ENCODE peak calls at places on chromosome 16, in seven cellular contexts. L is gastrocnemius medialis, R is RWPE1, D is PC-3, F is Peyer's patch, G is left ventricle myocardium inferior, N is bronchial epithelial cell. Z is an unnamed sample.
A peak's percentile ranks its signal among the peaks of the same experiment; 100 is the strongest.

GRCh38 chr16:4869147-4869790 is 22.0 kb downstream of the UBN1 start:
- DNase-seq in L (no peak), R (no peak), D (no peak), F (no peak), G (no peak), N (peak; percentile 74), Z (peak; percentile 81)

GRCh38 chr16:30375830-30376229 is 1.2 kb downstream of the MYL11 start:
- DNase-seq in L (no peak), R (no peak), D (no peak), F (no peak), G (no peak), N (no peak), Z (no peak)

GRCh38 chr16:11094075-11094593 is 149.8 kb downstream of the CLEC16A start:
- DNase-seq in L (no peak), R (peak; percentile 44), D (peak; percentile 34), F (peak; percentile 69), G (no peak), N (peak; percentile 83), Z (peak; percentile 79)

GRCh38 chr16:55846598-55847346 is 13.9 kb upstream of the CES1 start:
- DNase-seq in L (no peak), R (no peak), D (no peak), F (no peak), G (no peak), N (no peak), Z (no peak)

GRCh38 chr16:55653106-55653505 is 2.7 kb upstream of the SLC6A2 start:
- DNase-seq in L (no peak), R (no peak), D (no peak), F (no peak), G (no peak), N (no peak), Z (no peak)

GRCh38 chr16:87648236-87648635 is 45.9 kb downstream of the JPH3 start:
- DNase-seq in L (no peak), R (no peak), D (no peak), F (no peak), G (no peak), N (no peak), Z (no peak)

GRCh38 chr16:68417711-68418301 is 30.5 kb downstream of the SMPD3 start:
- DNase-seq in L (no peak), R (peak; percentile 74), D (peak; percentile 67), F (peak; percentile 83), G (no peak), N (peak; percentile 80), Z (peak; percentile 88)

GRCh38 chr16:65069766-65070165 is 52.1 kb downstream of the CDH11 start:
- DNase-seq in L (no peak), R (no peak), D (no peak), F (no peak), G (no peak), N (no peak), Z (no peak)

GRCh38 chr16:87391324-87391949 is 699 bp upstream of the MAP1LC3B start:
- DNase-seq in L (peak; percentile 57), R (no peak), D (no peak), F (no peak), G (peak; percentile 77), N (no peak), Z (no peak)

GRCh38 chr16:64910351-64910750 is 211.5 kb downstream of the CDH11 start:
- DNase-seq in L (no peak), R (no peak), D (no peak), F (no peak), G (peak; percentile 57), N (no peak), Z (peak; percentile 27)

GRCh38 chr16:86775401-86775985 is 197.1 kb downstream of the FOXL1 start:
- DNase-seq in L (no peak), R (no peak), D (no peak), F (no peak), G (no peak), N (no peak), Z (no peak)

GRCh38 chr16:56192971-56193936 is 2.0 kb downstream of the GNAO1 start:
- DNase-seq in L (no peak), R (no peak), D (no peak), F (no peak), G (no peak), N (no peak), Z (no peak)

GRCh38 chr16:10922328-10923145 is 19.7 kb downstream of the DEXI start:
- DNase-seq in L (peak; percentile 78), R (no peak), D (no peak), F (no peak), G (peak; percentile 86), N (no peak), Z (no peak)

GRCh38 chr16:27515874-27516353 is 33.8 kb downstream of the GTF3C1 start:
- DNase-seq in L (no peak), R (peak; percentile 29), D (peak; percentile 45), F (no peak), G (no peak), N (peak; percentile 14), Z (peak; percentile 43)

GRCh38 chr16:54521327-54521726 is 234.7 kb upstream of the IRX3 start:
- DNase-seq in L (no peak), R (no peak), D (no peak), F (no peak), G (no peak), N (no peak), Z (no peak)

GRCh38 chr16:47371615-47372014 is 89.2 kb downstream of the ITFG1 start:
- DNase-seq in L (no peak), R (no peak), D (no peak), F (no peak), G (no peak), N (no peak), Z (no peak)

GRCh38 chr16:77496934-77497333 is 62.1 kb upstream of the ADAMTS18 start:
- DNase-seq in L (no peak), R (no peak), D (no peak), F (no peak), G (no peak), N (no peak), Z (no peak)

GRCh38 chr16:48540222-48540900 is 69.6 kb downstream of the N4BP1 start:
- DNase-seq in L (no peak), R (no peak), D (no peak), F (no peak), G (no peak), N (no peak), Z (no peak)
- TF ChIP-seq CTCF in L (no peak), R (no peak), D (no peak), F (no peak), G (no peak), N (no peak), Z (no peak)

DNA sequence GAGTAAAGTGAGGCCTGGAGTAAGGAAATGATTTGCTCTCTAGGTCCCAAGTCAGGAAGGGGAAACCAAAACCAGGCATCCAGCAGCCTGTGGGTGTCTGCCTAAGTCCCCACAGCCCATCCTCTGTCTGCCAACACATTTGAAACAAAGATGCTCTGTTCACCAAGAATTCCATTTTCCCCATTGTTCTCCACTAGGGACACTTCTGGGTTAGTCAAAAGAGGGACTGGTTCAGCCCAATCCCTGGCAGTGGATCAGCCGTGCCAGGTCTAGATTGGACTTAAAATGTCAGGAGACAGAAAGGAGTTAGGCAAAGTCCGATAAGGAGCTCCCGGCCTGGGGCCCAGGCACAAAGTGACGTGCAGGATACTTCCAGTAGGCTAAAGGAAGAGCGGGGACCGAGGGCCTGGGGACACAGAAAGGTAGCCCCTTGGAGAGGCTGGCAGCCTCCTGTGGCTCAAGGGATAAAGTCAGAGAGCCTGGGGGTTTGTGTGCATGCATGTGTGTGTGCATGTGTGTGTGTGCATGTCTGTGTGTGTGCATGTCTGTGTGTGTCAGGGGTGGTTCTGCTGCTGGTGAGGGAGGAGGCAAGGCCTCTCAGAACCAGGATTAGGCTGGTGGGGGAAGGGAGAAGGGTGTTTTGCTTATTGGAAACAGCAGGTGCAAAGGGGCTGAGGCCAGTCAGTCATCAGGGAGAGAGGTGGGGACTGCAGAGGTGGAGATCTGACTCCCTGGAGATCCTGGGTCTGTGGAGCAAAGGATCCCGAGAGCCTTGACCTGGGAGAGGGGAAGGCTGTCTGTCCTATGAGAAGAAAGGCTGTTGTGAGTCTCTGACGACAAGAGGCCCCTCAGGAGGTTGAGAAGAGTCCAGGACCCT is 41.7 kb upstream of the IL34 start:
- DNase-seq in L (no peak), R (no peak), D (no peak), F (no peak), G (no peak), N (no peak), Z (no peak)
- TF ChIP-seq CTCF in L (no peak), R (no peak), D (no peak), F (no peak), G (no peak), N (no peak), Z (no peak)

GRCh38 chr16:50747206-50747956 is 5.5 kb downstream of the CYLD start:
- DNase-seq in L (no peak), R (peak; percentile 26), D (peak; percentile 39), F (no peak), G (no peak), N (peak; percentile 45), Z (peak; percentile 48)
- TF ChIP-seq CTCF in L (no peak), R (peak; percentile 47), D (peak; percentile 58), F (peak; percentile 32), G (peak; percentile 45), N (peak; percentile 44), Z (peak; percentile 41)

DNA sequence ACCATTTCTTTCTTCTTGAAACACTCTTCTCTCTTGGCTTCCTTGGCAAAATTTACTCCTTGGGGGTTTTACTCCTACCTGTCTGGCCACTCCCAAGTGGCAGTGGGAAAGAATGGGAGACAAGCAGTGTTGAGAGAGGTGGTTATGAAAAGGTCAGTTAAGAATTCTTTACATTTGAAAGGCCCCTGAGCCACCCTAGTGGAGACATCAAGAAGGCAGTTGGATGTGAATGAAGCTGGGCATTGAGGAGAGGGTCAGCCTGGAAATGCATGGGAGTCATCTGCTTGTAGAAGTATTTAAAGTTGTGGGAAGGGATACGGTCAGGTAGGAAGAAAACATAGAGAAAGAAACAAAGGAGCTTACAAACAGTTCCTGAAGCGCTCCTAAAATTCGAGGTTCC is 42.3 kb upstream of the CCNF start:
- DNase-seq in L (no peak), R (no peak), D (peak; percentile 17), F (no peak), G (no peak), N (no peak), Z (no peak)
- TF ChIP-seq CTCF in L (no peak), R (no peak), D (peak; percentile 40), F (peak; percentile 14), G (no peak), N (no peak), Z (peak; percentile 13)

DNA sequence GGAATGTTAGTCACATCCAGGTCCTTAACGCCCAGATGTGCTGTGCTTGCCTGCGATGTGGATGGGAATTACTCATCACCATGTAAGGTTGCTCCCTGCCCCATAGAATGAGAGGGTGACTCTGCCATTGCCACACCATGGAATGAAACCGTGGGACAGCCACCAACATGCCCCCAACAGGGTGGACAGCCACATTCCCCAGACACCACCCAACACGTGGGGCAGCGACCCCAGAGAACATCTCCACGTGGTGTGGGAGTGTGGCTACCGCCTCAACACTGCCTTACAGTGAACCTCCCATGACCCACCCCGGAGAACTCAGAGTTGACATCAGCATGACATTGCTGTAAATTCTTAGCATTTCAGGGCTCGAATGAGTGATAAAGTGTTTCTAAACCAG is 31.9 kb downstream of the SCNN1B start:
- DNase-seq in L (no peak), R (no peak), D (no peak), F (no peak), G (no peak), N (peak; percentile 39), Z (peak; percentile 26)
- TF ChIP-seq CTCF in L (no peak), R (no peak), D (no peak), F (no peak), G (no peak), N (no peak), Z (no peak)

Z was measured in epithelial cell of esophagus.